ENCODE peak calls at places on chromosome 19, in five cellular contexts. D is A549, Y is IMR-90, N is K562, V is GM12878. K is an unnamed sample.

GRCh38 chr19:10858204-10858828 is 10.1 kb downstream of the C19orf38 start:
- DNase-seq in D (no peak), Y (no peak), N (peak; percentile 71), V (no peak), K (peak; percentile 69)

GRCh38 chr19:13764101-13764807 is at the start of gene MRI1:
- DNase-seq in D (peak; percentile 40), Y (peak; percentile 60), N (peak; percentile 92), V (no peak), K (peak; percentile 97)

GRCh38 chr19:56080669-56081401 is 40.3 kb downstream of the ZNF787 start:
- DNase-seq in D (peak; percentile 65), Y (peak; percentile 78), N (peak; percentile 77), V (peak; percentile 38), K (peak; percentile 84)

GRCh38 chr19:34336781-34337271 is 28.2 kb upstream of the GPI start:
- DNase-seq in D (peak; percentile 51), Y (peak; percentile 47), N (peak; percentile 44), V (no peak), K (peak; percentile 52)

GRCh38 chr19:41869374-41869955 is 7.6 kb upstream of the CD79A start:
- DNase-seq in D (no peak), Y (no peak), N (no peak), V (no peak), K (no peak)

GRCh38 chr19:39738809-39739208 is 980 bp upstream of the CLC start:
- DNase-seq in D (no peak), Y (no peak), N (no peak), V (no peak), K (no peak)

GRCh38 chr19:45467115-45467455 is 711 bp upstream of the FOSB start:
- DNase-seq in D (no peak), Y (no peak), N (no peak), V (no peak), K (no peak)

GRCh38 chr19:1622541-1622940 is 17.3 kb upstream of the UQCR11 start:
- DNase-seq in D (no peak), Y (no peak), N (no peak), V (no peak), K (no peak)

GRCh38 chr19:39845172-39845571 is 1.0 kb downstream of the FBL start:
- DNase-seq in D (peak; percentile 28), Y (no peak), N (no peak), V (no peak), K (no peak)

GRCh38 chr19:1752009-1752756 is 1.1 kb upstream of the ONECUT3 start:
- DNase-seq in D (no peak), Y (no peak), N (no peak), V (no peak), K (no peak)

GRCh38 chr19:16136185-16137067 is 7.1 kb upstream of the HSH2D start:
- DNase-seq in D (no peak), Y (no peak), N (no peak), V (no peak), K (no peak)

GRCh38 chr19:57887195-57887941 is 1.5 kb downstream of the ZNF814 start:
- DNase-seq in D (no peak), Y (no peak), N (no peak), V (no peak), K (no peak)

GRCh38 chr19:41175825-41176734 is 16.9 kb upstream of the CYP2S1 start:
- DNase-seq in D (peak; percentile 98), Y (peak; percentile 76), N (no peak), V (no peak), K (no peak)

GRCh38 chr19:40928859-40929258 is 46.8 kb upstream of the CYP2A7 start:
- DNase-seq in D (no peak), Y (no peak), N (no peak), V (no peak), K (no peak)

GRCh38 chr19:35459414-35460082 is 11.5 kb downstream of the FFAR2 start:
- DNase-seq in D (no peak), Y (no peak), N (peak; percentile 5), V (no peak), K (peak; percentile 25)

GRCh38 chr19:29855771-29856510 is 44.1 kb downstream of the CCNE1 start:
- DNase-seq in D (no peak), Y (no peak), N (no peak), V (no peak), K (no peak)

GRCh38 chr19:743168-743687 is 7.7 kb upstream of the MISP start:
- DNase-seq in D (no peak), Y (no peak), N (no peak), V (no peak), K (no peak)

GRCh38 chr19:15673176-15673654 is 328 bp downstream of the CYP4F12 start:
- DNase-seq in D (peak; percentile 63), Y (no peak), N (no peak), V (no peak), K (no peak)

GRCh38 chr19:10760268-10760944 is 42.5 kb downstream of the DNM2 start:
- DNase-seq in D (no peak), Y (no peak), N (no peak), V (no peak), K (no peak)

GRCh38 chr19:17049711-17050280 is 23.2 kb upstream of the CPAMD8 start:
- DNase-seq in D (peak; percentile 16), Y (peak; percentile 73), N (no peak), V (no peak), K (no peak)

GRCh38 chr19:56504581-56504980 is 3.1 kb upstream of the ZNF471 start:
- DNase-seq in D (no peak), Y (peak; percentile 68), N (no peak), V (no peak), K (no peak)

GRCh38 chr19:32750441-32751055 is 31.0 kb downstream of the TDRD12 start:
- DNase-seq in D (no peak), Y (no peak), N (no peak), V (no peak), K (no peak)

GRCh38 chr19:33879818-33880575 is 83.3 kb downstream of the KCTD15 start:
- DNase-seq in D (no peak), Y (no peak), N (no peak), V (no peak), K (peak; percentile 80)

GRCh38 chr19:34960103-34960805 is 3.8 kb downstream of the ZNF792 start:
- DNase-seq in D (no peak), Y (peak; percentile 86), N (no peak), V (no peak), K (no peak)

GRCh38 chr19:3625996-3626472 is 556 bp downstream of the CACTIN start:
- DNase-seq in D (no peak), Y (no peak), N (no peak), V (no peak), K (no peak)

GRCh38 chr19:17073869-17074627 is 1.2 kb downstream of the HAUS8 start:
- DNase-seq in D (no peak), Y (peak; percentile 16), N (peak; percentile 51), V (no peak), K (no peak)

GRCh38 chr19:1239796-1240737 is 1.5 kb upstream of the ATP5F1D start:
- DNase-seq in D (peak; percentile 87), Y (peak; percentile 92), N (peak; percentile 91), V (no peak), K (peak; percentile 98)

GRCh38 chr19:5293607-5294089 is 47.0 kb downstream of the PTPRS start:
- DNase-seq in D (no peak), Y (peak; percentile 40), N (peak; percentile 48), V (no peak), K (peak; percentile 94)
- TF ChIP-seq RCOR1 in D (no peak), Y (no peak), N (no peak), V (no peak), K (no peak)

GRCh38 chr19:48061401-48062344 is 17.8 kb upstream of the CABP5 start:
- DNase-seq in D (no peak), Y (no peak), N (no peak), V (no peak), K (no peak)
- TF ChIP-seq RCOR1 in D (no peak), Y (no peak), N (no peak), V (no peak), K (no peak)

GRCh38 chr19:38386968-38387549 is 775 bp downstream of the GGN start:
- DNase-seq in D (no peak), Y (no peak), N (no peak), V (no peak), K (peak; percentile 63)

GRCh38 chr19:38385057-38385803 is 2.6 kb downstream of the GGN start:
- DNase-seq in D (no peak), Y (no peak), N (no peak), V (no peak), K (no peak)

GRCh38 chr19:38386300-38386967 is 1.4 kb downstream of the GGN start:
- DNase-seq in D (no peak), Y (no peak), N (peak; percentile 49), V (no peak), K (no peak)

GRCh38 chr19:38384209-38385027 is 3.4 kb downstream of the GGN start:
- DNase-seq in D (peak; percentile 75), Y (no peak), N (peak; percentile 49), V (no peak), K (no peak)

GRCh38 chr19:38385804-38386257 is 2.0 kb downstream of the GGN start:
- DNase-seq in D (no peak), Y (no peak), N (peak; percentile 33), V (no peak), K (peak; percentile 34)
- TF ChIP-seq RCOR1 in D (no peak), Y (no peak), N (no peak), V (no peak), K (no peak)

DNA sequence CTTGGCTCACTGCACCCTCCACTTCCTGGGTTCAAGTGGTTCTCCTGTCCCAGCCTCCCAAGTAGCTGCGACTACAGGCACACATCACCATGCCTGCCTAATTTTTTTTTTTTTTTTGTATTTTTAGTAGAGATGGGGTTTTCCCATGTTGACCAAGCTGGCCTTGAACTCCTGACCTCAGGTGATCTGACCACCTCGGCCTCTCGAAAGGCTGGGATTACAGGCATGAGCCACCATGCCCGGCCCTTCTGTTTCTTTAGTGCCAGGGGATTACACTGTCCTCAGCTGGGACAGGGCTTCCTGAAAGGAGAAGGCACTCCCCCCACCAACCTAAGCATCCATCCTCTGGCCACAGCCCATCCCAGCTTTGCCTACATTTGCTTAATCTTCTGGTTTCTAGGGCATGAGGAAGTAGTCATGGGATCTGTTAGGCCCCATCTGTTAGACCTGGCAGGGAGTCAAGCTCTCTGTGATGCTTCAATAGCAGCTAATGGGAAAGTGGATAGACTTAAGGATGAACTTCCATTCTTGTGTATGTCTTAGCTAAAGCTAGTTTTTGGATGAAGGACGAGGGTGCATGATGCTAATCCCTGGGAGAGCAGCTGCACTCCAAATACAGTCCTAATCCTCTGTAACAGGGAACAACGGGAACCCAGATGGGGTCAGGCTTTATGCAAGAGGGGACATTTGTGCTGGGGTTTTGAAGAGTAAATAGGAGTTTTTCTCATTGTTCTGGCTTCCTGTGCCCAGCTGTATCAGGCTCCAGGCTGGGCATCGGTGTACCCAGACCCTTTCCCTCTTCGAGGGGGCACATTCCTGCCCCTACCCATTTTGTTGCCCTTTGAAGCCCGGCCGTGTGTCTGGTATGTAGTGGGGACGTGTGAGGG is 2.6 kb downstream of the VAV1 start:
- DNase-seq in D (no peak), Y (no peak), N (no peak), V (no peak), K (no peak)
- TF ChIP-seq RCOR1 in D (no peak), Y (no peak), N (no peak), V (no peak), K (no peak)